ENCODE peak calls at places on chromosomes 4 and X, in five cellular contexts. O, N, U, M and R are unnamed samples.

GRCh38 chrX:77061533-77061932 is 385.7 kb upstream of the FGF16 start:
- DNase-seq in O (no peak), N (no peak), U (no peak), M (no peak), R (no peak)

GRCh38 chrX:49919617-49920016 is 2.8 kb upstream of the CLCN5 start:
- DNase-seq in O (peak; percentile 42), N (peak; percentile 8), U (peak; percentile 4), M (peak; percentile 35), R (peak; percentile 35)

GRCh38 chr4:134375775-134376174 is 174.2 kb upstream of the PABPC4L start:
- DNase-seq in O (no peak), N (no peak), U (no peak), M (no peak), R (no peak)

GRCh38 chrX:71175531-71175930 is 30.9 kb downstream of the NLGN3 start:
- DNase-seq in O (no peak), N (no peak), U (no peak), M (no peak), R (no peak)

GRCh38 chr4:83392562-83392961 is 57.9 kb upstream of the HPSE start:
- DNase-seq in O (no peak), N (no peak), U (no peak), M (no peak), R (no peak)

GRCh38 chr4:40165931-40166330 is 30.9 kb upstream of the RHOH start:
- DNase-seq in O (no peak), N (no peak), U (no peak), M (no peak), R (no peak)

GRCh38 chrX:140110081-140110650 is 144.8 kb upstream of the CXorf66 start:
- DNase-seq in O (no peak), N (no peak), U (no peak), M (no peak), R (no peak)

GRCh38 chr4:165515201-165515600 is 136.4 kb downstream of the CPE start:
- DNase-seq in O (no peak), N (no peak), U (no peak), M (no peak), R (no peak)

GRCh38 chr4:15162465-15163283 is 160.4 kb downstream of the CPEB2 start:
- DNase-seq in O (peak; percentile 48), N (no peak), U (peak; percentile 47), M (no peak), R (peak; percentile 58)

GRCh38 chr4:31307026-31307425 is 586.9 kb downstream of the PCDH7 start:
- DNase-seq in O (peak; percentile 4), N (no peak), U (no peak), M (no peak), R (no peak)

GRCh38 chr4:137283737-137284136 is 248.6 kb downstream of the PCDH18 start:
- DNase-seq in O (no peak), N (no peak), U (peak; percentile 35), M (no peak), R (peak; percentile 29)

GRCh38 chrX:7582191-7582590 is 260.8 kb upstream of the VCX start:
- DNase-seq in O (no peak), N (no peak), U (no peak), M (no peak), R (no peak)

GRCh38 chr4:109945056-109945455 is 32.4 kb downstream of the EGF start:
- DNase-seq in O (no peak), N (peak; percentile 4), U (no peak), M (no peak), R (peak; percentile 32)

GRCh38 chr4:39415678-39416283 is 9.1 kb downstream of the KLB start:
- DNase-seq in O (no peak), N (no peak), U (peak; percentile 9), M (no peak), R (no peak)

GRCh38 chr4:149676076-149676475 is 139.6 kb downstream of the IQCM start:
- DNase-seq in O (no peak), N (no peak), U (no peak), M (no peak), R (no peak)

GRCh38 chr4:15636818-15637217 is 18.3 kb downstream of the FBXL5 start:
- DNase-seq in O (peak; percentile 40), N (no peak), U (no peak), M (no peak), R (no peak)

GRCh38 chr4:2583517-2583916 is 47.1 kb downstream of the FAM193A start:
- DNase-seq in O (peak; percentile 26), N (no peak), U (peak; percentile 2), M (no peak), R (no peak)

GRCh38 chr4:141614878-141615586 is 21.4 kb upstream of the IL15 start:
- DNase-seq in O (no peak), N (no peak), U (no peak), M (no peak), R (no peak)

GRCh38 chrX:104684077-104684476 is 118.1 kb downstream of the IL1RAPL2 start:
- DNase-seq in O (no peak), N (no peak), U (no peak), M (no peak), R (no peak)

GRCh38 chr4:26885912-26886274 is 25.3 kb downstream of the STIM2 start:
- DNase-seq in O (no peak), N (peak; percentile 6), U (no peak), M (no peak), R (no peak)

GRCh38 chr4:88172987-88173386 is 14.5 kb upstream of the ABCG2 start:
- DNase-seq in O (no peak), N (no peak), U (no peak), M (no peak), R (no peak)

GRCh38 chr4:12961713-12962112 is 522.4 kb downstream of the RAB28 start:
- DNase-seq in O (no peak), N (no peak), U (no peak), M (no peak), R (no peak)

GRCh38 chr4:40980318-40980883 is 230.6 kb downstream of the NSUN7 start:
- DNase-seq in O (peak; percentile 25), N (no peak), U (peak; percentile 22), M (no peak), R (peak; percentile 54)

GRCh38 chrX:54181196-54181953 is 1.7 kb downstream of the FAM120C start:
- DNase-seq in O (no peak), N (no peak), U (no peak), M (no peak), R (peak; percentile 9)

GRCh38 chr4:82431026-82431745 is 796 bp downstream of the ENOPH1 start:
- DNase-seq in O (peak; percentile 31), N (no peak), U (no peak), M (peak; percentile 36), R (peak; percentile 54)

GRCh38 chrX:40104649-40105015 is 6.9 kb upstream of the BCOR start:
- DNase-seq in O (peak; percentile 12), N (no peak), U (peak; percentile 39), M (peak; percentile 46), R (peak; percentile 75)

GRCh38 chr4:47219586-47219985 is 188.2 kb downstream of the GABRB1 start:
- DNase-seq in O (no peak), N (no peak), U (peak; percentile 28), M (no peak), R (peak; percentile 34)

GRCh38 chr4:453267-453666 is 45.7 kb downstream of the ZNF721 start:
- DNase-seq in O (no peak), N (no peak), U (no peak), M (no peak), R (no peak)

GRCh38 chr4:108693819-108694218 is 43.4 kb downstream of the OSTC start:
- DNase-seq in O (no peak), N (no peak), U (no peak), M (no peak), R (no peak)

GRCh38 chrX:331145-331771 is 12.7 kb upstream of the GTPBP6 start:
- DNase-seq in O (peak; percentile 30), N (no peak), U (peak; percentile 25), M (peak; percentile 74), R (peak; percentile 68)

GRCh38 chr4:81828991-81829390 is 357.3 kb upstream of the RASGEF1B start:
- DNase-seq in O (no peak), N (no peak), U (no peak), M (no peak), R (no peak)

GRCh38 chrX:1391370-1391706 is 575 bp downstream of the SLC25A6 start:
- DNase-seq in O (peak; percentile 73), N (peak; percentile 90), U (no peak), M (peak; percentile 97), R (no peak)

GRCh38 chr4:118005883-118006282 is 28.4 kb upstream of the NDST3 start:
- DNase-seq in O (no peak), N (no peak), U (no peak), M (no peak), R (no peak)

GRCh38 chr4:55125763-55126541 is 557 bp upstream of the KDR start:
- DNase-seq in O (no peak), N (no peak), U (no peak), M (peak; percentile 19), R (peak; percentile 16)

GRCh38 chrX:41824551-41824950 is 98.8 kb downstream of the CASK start:
- DNase-seq in O (peak; percentile 9), N (no peak), U (peak; percentile 73), M (no peak), R (peak; percentile 70)

GRCh38 chr4:154018659-154019058 is 229.8 kb upstream of the SFRP2 start:
- DNase-seq in O (no peak), N (no peak), U (no peak), M (no peak), R (no peak)